ENCODE peak calls at places on chromosomes 4 and X, in nine cellular contexts. One of them, this sample, is unnamed. For H3K27me3, the result is how much of the 10 kb centered on the place peaks cover.

GRCh38 chr4:76666940-76667532 is 230.9 kb downstream of the SOWAHB start:
- DNase-seq in breast epithelium: no peak
- DNase-seq in sigmoid colon: no peak
- DNase-seq in spleen: no peak
- DNase-seq in transverse colon: peak
- DNase-seq in SK-N-SH: no peak
- DNase-seq in HCT116: no peak
- DNase-seq in suprapubic skin: no peak
- DNase-seq in GM23338: no peak
- DNase-seq in this sample: no peak

GRCh38 chr4:92184566-92184965 is 119.2 kb upstream of the GRID2 start:
- DNase-seq in suprapubic skin: no peak
- DNase-seq in sigmoid colon: no peak
- DNase-seq in breast epithelium: no peak
- DNase-seq in HCT116: no peak
- DNase-seq in SK-N-SH: no peak
- DNase-seq in GM23338: no peak
- DNase-seq in spleen: no peak
- DNase-seq in transverse colon: no peak
- DNase-seq in this sample: no peak

GRCh38 chr4:188960411-188961093 is 821.3 kb downstream of the TRIML1 start:
- DNase-seq in suprapubic skin: no peak
- DNase-seq in SK-N-SH: no peak
- DNase-seq in spleen: no peak
- DNase-seq in sigmoid colon: no peak
- DNase-seq in breast epithelium: no peak
- DNase-seq in transverse colon: no peak
- DNase-seq in HCT116: no peak
- DNase-seq in GM23338: no peak
- DNase-seq in this sample: no peak

GRCh38 chrX:97021680-97022079 is 138.0 kb downstream of the RPA4 start:
- DNase-seq in sigmoid colon: no peak
- DNase-seq in breast epithelium: no peak
- DNase-seq in GM23338: no peak
- DNase-seq in SK-N-SH: no peak
- DNase-seq in spleen: no peak
- DNase-seq in transverse colon: no peak
- DNase-seq in HCT116: no peak
- DNase-seq in suprapubic skin: no peak
- DNase-seq in this sample: no peak

GRCh38 chrX:2677764-2678163 is 13.3 kb upstream of the CD99 start:
- DNase-seq in suprapubic skin: peak
- DNase-seq in spleen: no peak
- DNase-seq in HCT116: peak
- DNase-seq in SK-N-SH: no peak
- DNase-seq in GM23338: no peak
- DNase-seq in sigmoid colon: peak
- DNase-seq in transverse colon: peak
- DNase-seq in breast epithelium: peak
- DNase-seq in this sample: peak

GRCh38 chr4:42586775-42587174 is 70.1 kb downstream of the ATP8A1 start:
- DNase-seq in breast epithelium: no peak
- DNase-seq in sigmoid colon: no peak
- DNase-seq in suprapubic skin: no peak
- DNase-seq in spleen: no peak
- DNase-seq in GM23338: no peak
- DNase-seq in SK-N-SH: no peak
- DNase-seq in HCT116: no peak
- DNase-seq in transverse colon: no peak
- DNase-seq in this sample: no peak

GRCh38 chrX:41558531-41558930 is 111.4 kb downstream of the NYX start:
- DNase-seq in spleen: no peak
- DNase-seq in sigmoid colon: no peak
- DNase-seq in GM23338: peak
- DNase-seq in SK-N-SH: peak
- DNase-seq in breast epithelium: no peak
- DNase-seq in transverse colon: no peak
- DNase-seq in HCT116: no peak
- DNase-seq in suprapubic skin: no peak
- DNase-seq in this sample: no peak

GRCh38 chrX:132831336-132831973 is 127.0 kb downstream of the HS6ST2 start:
- DNase-seq in spleen: no peak
- DNase-seq in breast epithelium: no peak
- DNase-seq in HCT116: no peak
- DNase-seq in sigmoid colon: no peak
- DNase-seq in SK-N-SH: no peak
- DNase-seq in transverse colon: no peak
- DNase-seq in GM23338: no peak
- DNase-seq in suprapubic skin: no peak
- DNase-seq in this sample: no peak

GRCh38 chr4:7075962-7076693 is 8.3 kb upstream of the GRPEL1 start:
- DNase-seq in SK-N-SH: peak
- DNase-seq in transverse colon: no peak
- DNase-seq in breast epithelium: no peak
- DNase-seq in GM23338: no peak
- DNase-seq in HCT116: no peak
- DNase-seq in suprapubic skin: no peak
- DNase-seq in sigmoid colon: no peak
- DNase-seq in spleen: no peak
- DNase-seq in this sample: no peak

GRCh38 chrX:149472620-149473019 is 32.5 kb downstream of the IDS start:
- DNase-seq in SK-N-SH: no peak
- DNase-seq in spleen: no peak
- DNase-seq in breast epithelium: no peak
- DNase-seq in suprapubic skin: no peak
- DNase-seq in transverse colon: no peak
- DNase-seq in HCT116: no peak
- DNase-seq in GM23338: no peak
- DNase-seq in sigmoid colon: no peak
- DNase-seq in this sample: no peak

GRCh38 chr4:88999392-88999791 is 57.6 kb downstream of the FAM13A start:
- DNase-seq in SK-N-SH: no peak
- DNase-seq in transverse colon: no peak
- DNase-seq in sigmoid colon: no peak
- DNase-seq in GM23338: no peak
- DNase-seq in suprapubic skin: no peak
- DNase-seq in breast epithelium: no peak
- DNase-seq in HCT116: no peak
- DNase-seq in spleen: no peak
- DNase-seq in this sample: no peak

GRCh38 chr4:61514991-61515390 is 314.9 kb downstream of the ADGRL3 start:
- DNase-seq in transverse colon: no peak
- DNase-seq in HCT116: no peak
- DNase-seq in GM23338: no peak
- DNase-seq in sigmoid colon: no peak
- DNase-seq in breast epithelium: no peak
- DNase-seq in SK-N-SH: no peak
- DNase-seq in suprapubic skin: no peak
- DNase-seq in spleen: no peak
- DNase-seq in this sample: no peak

GRCh38 chr4:174358410-174358809 is 74.7 kb downstream of the CEP44 start:
- DNase-seq in HCT116: no peak
- DNase-seq in spleen: no peak
- DNase-seq in sigmoid colon: no peak
- DNase-seq in breast epithelium: no peak
- DNase-seq in GM23338: no peak
- DNase-seq in suprapubic skin: no peak
- DNase-seq in transverse colon: no peak
- DNase-seq in SK-N-SH: no peak
- DNase-seq in this sample: no peak
- H3K27me3 ChIP-seq in HCT116: under half
- H3K27me3 ChIP-seq in spleen: under half
- H3K27me3 ChIP-seq in sigmoid colon: under half
- H3K27me3 ChIP-seq in breast epithelium: under half
- H3K27me3 ChIP-seq in GM23338: under half
- H3K27me3 ChIP-seq in suprapubic skin: under half
- H3K27me3 ChIP-seq in transverse colon: under half
- H3K27me3 ChIP-seq in SK-N-SH: under half
- H3K27me3 ChIP-seq in this sample: under half

DNA sequence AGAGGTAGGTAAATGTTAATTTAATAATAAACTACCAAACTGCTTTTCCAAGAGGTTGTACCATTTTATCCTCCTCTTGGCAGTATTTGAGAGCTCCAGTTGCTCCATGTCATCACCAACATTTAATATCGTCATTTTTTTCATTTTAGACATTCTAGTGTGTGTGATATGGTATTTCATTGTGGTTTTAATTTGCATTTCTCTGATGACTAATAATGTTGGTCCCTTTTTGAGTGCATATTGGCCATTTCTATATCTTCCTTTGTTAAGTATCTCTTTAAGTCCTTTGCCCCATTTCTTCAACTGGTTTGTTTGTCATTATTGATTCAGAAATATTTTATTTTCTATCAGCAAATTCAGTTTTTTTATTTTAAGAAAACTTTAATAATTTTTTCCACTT is 88.8 kb downstream of the MAPK10 start:
- DNase-seq in suprapubic skin: no peak
- DNase-seq in HCT116: no peak
- DNase-seq in SK-N-SH: no peak
- DNase-seq in spleen: no peak
- DNase-seq in breast epithelium: no peak
- DNase-seq in GM23338: no peak
- DNase-seq in transverse colon: no peak
- DNase-seq in sigmoid colon: no peak
- DNase-seq in this sample: no peak
- H3K4me3 ChIP-seq in suprapubic skin: no peak
- H3K4me3 ChIP-seq in HCT116: no peak
- H3K4me3 ChIP-seq in SK-N-SH: no peak
- H3K4me3 ChIP-seq in spleen: no peak
- H3K4me3 ChIP-seq in breast epithelium: no peak
- H3K4me3 ChIP-seq in GM23338: no peak
- H3K4me3 ChIP-seq in transverse colon: no peak
- H3K4me3 ChIP-seq in sigmoid colon: no peak
- H3K4me3 ChIP-seq in this sample: no peak

GRCh38 chr4:52421811-52422213 is 237.3 kb downstream of the USP46 start:
- DNase-seq in sigmoid colon: no peak
- DNase-seq in GM23338: no peak
- DNase-seq in HCT116: no peak
- DNase-seq in breast epithelium: no peak
- DNase-seq in transverse colon: no peak
- DNase-seq in SK-N-SH: peak
- DNase-seq in suprapubic skin: no peak
- DNase-seq in spleen: no peak
- DNase-seq in this sample: no peak

GRCh38 chr4:52423967-52424366 is 235.1 kb downstream of the USP46 start:
- DNase-seq in GM23338: no peak
- DNase-seq in breast epithelium: no peak
- DNase-seq in suprapubic skin: no peak
- DNase-seq in HCT116: no peak
- DNase-seq in transverse colon: no peak
- DNase-seq in spleen: no peak
- DNase-seq in sigmoid colon: no peak
- DNase-seq in SK-N-SH: no peak
- DNase-seq in this sample: no peak

GRCh38 chr4:52420330-52420729 is 238.8 kb downstream of the USP46 start:
- DNase-seq in SK-N-SH: no peak
- DNase-seq in GM23338: no peak
- DNase-seq in suprapubic skin: no peak
- DNase-seq in HCT116: no peak
- DNase-seq in transverse colon: no peak
- DNase-seq in breast epithelium: no peak
- DNase-seq in spleen: no peak
- DNase-seq in sigmoid colon: no peak
- DNase-seq in this sample: no peak

DNA sequence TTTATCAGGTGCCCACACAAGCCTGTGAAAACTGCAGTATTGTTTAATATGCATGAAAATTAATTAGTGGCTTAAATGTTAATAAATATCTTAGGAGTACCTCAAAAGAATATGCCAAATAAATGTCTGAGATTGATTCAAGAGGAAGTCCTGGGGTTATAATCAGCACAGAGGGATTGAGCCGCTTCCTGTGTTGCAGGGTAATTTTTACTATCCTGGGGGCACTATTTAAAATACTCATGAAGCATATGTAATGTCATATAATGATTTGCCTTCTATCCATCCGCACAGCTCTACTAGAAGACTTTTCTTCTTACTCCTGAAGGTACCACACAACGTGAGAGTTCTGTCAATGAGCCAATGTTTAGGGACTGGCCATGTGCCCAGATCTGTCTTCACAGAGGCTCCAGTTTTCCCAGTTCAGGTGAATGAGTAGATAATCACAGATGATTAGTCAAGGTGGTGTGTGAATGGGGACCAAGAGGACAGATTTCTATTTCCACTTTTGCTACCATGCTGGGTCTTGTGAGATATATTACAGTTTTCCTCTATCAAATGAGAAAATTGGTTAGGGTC is 233.3 kb downstream of the USP46 start:
- DNase-seq in spleen: no peak
- DNase-seq in suprapubic skin: no peak
- DNase-seq in HCT116: no peak
- DNase-seq in breast epithelium: no peak
- DNase-seq in GM23338: no peak
- DNase-seq in transverse colon: no peak
- DNase-seq in sigmoid colon: no peak
- DNase-seq in SK-N-SH: no peak
- DNase-seq in this sample: no peak
- TF ChIP-seq POLR2AphosphoS5 in spleen: no peak
- TF ChIP-seq POLR2AphosphoS5 in suprapubic skin: no peak
- TF ChIP-seq POLR2AphosphoS5 in HCT116: no peak
- TF ChIP-seq POLR2AphosphoS5 in breast epithelium: no peak
- TF ChIP-seq POLR2AphosphoS5 in GM23338: no peak
- TF ChIP-seq POLR2AphosphoS5 in transverse colon: no peak
- TF ChIP-seq POLR2AphosphoS5 in sigmoid colon: no peak
- TF ChIP-seq POLR2AphosphoS5 in SK-N-SH: no peak
- TF ChIP-seq POLR2AphosphoS5 in this sample: no peak

DNA sequence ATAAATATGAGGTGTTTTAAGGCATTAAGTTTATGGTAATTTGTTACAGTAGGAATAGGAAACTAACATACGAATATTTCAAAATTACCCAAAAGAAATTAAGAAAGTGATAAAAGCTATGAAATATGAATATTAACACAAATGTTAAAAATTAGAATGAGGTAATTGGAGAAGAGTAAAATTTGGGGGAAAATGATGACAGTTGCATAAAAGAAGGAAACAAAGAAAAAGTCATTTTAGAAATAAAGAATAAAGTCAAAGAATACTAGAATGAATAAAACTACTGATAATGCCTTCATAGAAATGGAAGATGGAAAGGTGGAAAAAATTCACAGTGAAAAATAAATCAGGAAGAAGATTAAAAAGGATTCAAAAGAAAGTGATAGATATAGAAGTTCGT is 522.9 kb upstream of the NR3C2 start:
- DNase-seq in breast epithelium: no peak
- DNase-seq in spleen: no peak
- DNase-seq in suprapubic skin: no peak
- DNase-seq in SK-N-SH: no peak
- DNase-seq in HCT116: no peak
- DNase-seq in transverse colon: no peak
- DNase-seq in sigmoid colon: no peak
- DNase-seq in GM23338: no peak
- DNase-seq in this sample: no peak
- H3K27me3 ChIP-seq in breast epithelium: under half
- H3K27me3 ChIP-seq in spleen: under half
- H3K27me3 ChIP-seq in suprapubic skin: under half
- H3K27me3 ChIP-seq in SK-N-SH: under half
- H3K27me3 ChIP-seq in HCT116: under half
- H3K27me3 ChIP-seq in transverse colon: under half
- H3K27me3 ChIP-seq in sigmoid colon: under half
- H3K27me3 ChIP-seq in GM23338: under half
- H3K27me3 ChIP-seq in this sample: under half

GRCh38 chr4:56289934-56290333 is 97.4 kb downstream of the AASDH start:
- DNase-seq in transverse colon: no peak
- DNase-seq in breast epithelium: no peak
- DNase-seq in GM23338: no peak
- DNase-seq in sigmoid colon: no peak
- DNase-seq in suprapubic skin: no peak
- DNase-seq in SK-N-SH: peak
- DNase-seq in HCT116: no peak
- DNase-seq in spleen: no peak
- DNase-seq in this sample: no peak
- H3K4me3 ChIP-seq in transverse colon: no peak
- H3K4me3 ChIP-seq in breast epithelium: peak
- H3K4me3 ChIP-seq in GM23338: no peak
- H3K4me3 ChIP-seq in sigmoid colon: peak
- H3K4me3 ChIP-seq in suprapubic skin: no peak
- H3K4me3 ChIP-seq in SK-N-SH: no peak
- H3K4me3 ChIP-seq in HCT116: no peak
- H3K4me3 ChIP-seq in spleen: no peak
- H3K4me3 ChIP-seq in this sample: no peak